ENCODE peak calls at places on chromosomes 12 and 14, in ten cellular contexts. H is ovary, E is esophagus squamous epithelium, T is body of pancreas, N is breast epithelium, C is tibial nerve, J is IMR-90, S is heart left ventricle, Z is sigmoid colon, I is uterus. B is an unnamed sample.

GRCh38 chr14:100665518-100666032 is 61.1 kb upstream of the DLK1 start:
- DNase-seq in H (no peak), S (no peak), J (no peak), E (no peak), I (no peak), C (no peak), Z (no peak), N (no peak), T (peak; percentile 68), B (peak; percentile 83)

GRCh38 chr14:73463411-73463810 is 5.1 kb upstream of the NUMB start:
- DNase-seq in Z (peak; percentile 75), N (no peak), E (no peak), C (no peak), T (peak; percentile 75), S (peak; percentile 61), J (peak; percentile 98), I (peak; percentile 32), H (peak; percentile 29), B (no peak)

GRCh38 chr14:80523518-80524117 is 312.3 kb upstream of the DIO2 start:
- DNase-seq in S (no peak), T (no peak), N (no peak), C (no peak), I (no peak), E (no peak), H (no peak), Z (no peak), J (peak; percentile 28), B (no peak)

GRCh38 chr14:74008843-74009499 is 10.1 kb downstream of the ENTPD5 start:
- DNase-seq in J (no peak), H (no peak), Z (no peak), I (no peak), S (no peak), C (no peak), T (no peak), E (no peak), N (no peak), B (no peak)

GRCh38 chr12:30969606-30970395 is 43.3 kb downstream of the TSPAN11 start:
- DNase-seq in J (no peak), E (no peak), C (no peak), N (no peak), I (no peak), H (no peak), T (no peak), S (no peak), Z (no peak), B (no peak)

GRCh38 chr12:108156717-108157116 is 27.6 kb downstream of the WSCD2 start:
- DNase-seq in J (no peak), E (no peak), N (no peak), I (no peak), Z (no peak), T (no peak), S (no peak), C (no peak), H (no peak), B (no peak)

GRCh38 chr12:66537866-66538265 is 141.0 kb downstream of the GRIP1 start:
- DNase-seq in I (no peak), T (no peak), N (no peak), C (no peak), Z (no peak), S (no peak), J (no peak), H (no peak), E (no peak), B (no peak)

GRCh38 chr12:49766115-49766455 is 24.7 kb downstream of the TMBIM6 start:
- DNase-seq in I (no peak), S (no peak), E (no peak), H (no peak), Z (no peak), C (no peak), J (no peak), T (no peak), N (no peak), B (no peak)

GRCh38 chr12:52032797-52033505 is 18.3 kb upstream of the NR4A1 start:
- DNase-seq in N (peak; percentile 97), J (peak; percentile 98), C (peak; percentile 97), T (peak; percentile 99), I (peak; percentile 99), Z (peak; percentile 100), H (peak; percentile 99), E (peak; percentile 65), S (peak; percentile 100), B (peak; percentile 97)
- TF ChIP-seq POLR2A in N (peak; percentile 50), J (peak; percentile 86), C (peak; percentile 95), T (peak; percentile 89), I (peak; percentile 92), Z (peak; percentile 74), H (peak; percentile 87), E (peak; percentile 75), S (peak; percentile 85), B (peak; percentile 70)

GRCh38 chr14:94682061-94682516 is 69.9 kb downstream of the SERPINA3 start:
- DNase-seq in I (no peak), H (no peak), E (no peak), J (no peak), S (no peak), Z (peak; percentile 36), C (peak; percentile 6), T (no peak), N (no peak), B (peak; percentile 27)

GRCh38 chr14:94682736-94683135 is 70.5 kb downstream of the SERPINA3 start:
- DNase-seq in H (no peak), J (no peak), E (no peak), N (no peak), Z (peak; percentile 13), I (no peak), C (no peak), T (no peak), S (no peak), B (no peak)

GRCh38 chr14:94679941-94680340 is 67.8 kb downstream of the SERPINA3 start:
- DNase-seq in J (no peak), C (peak; percentile 8), I (no peak), N (no peak), S (no peak), H (no peak), E (no peak), T (no peak), Z (peak; percentile 50), B (no peak)

GRCh38 chr14:94680498-94681288 is 68.5 kb downstream of the SERPINA3 start:
- DNase-seq in T (no peak), S (no peak), H (no peak), C (peak; percentile 7), Z (peak; percentile 41), E (no peak), J (no peak), N (no peak), I (no peak), B (no peak)

DNA sequence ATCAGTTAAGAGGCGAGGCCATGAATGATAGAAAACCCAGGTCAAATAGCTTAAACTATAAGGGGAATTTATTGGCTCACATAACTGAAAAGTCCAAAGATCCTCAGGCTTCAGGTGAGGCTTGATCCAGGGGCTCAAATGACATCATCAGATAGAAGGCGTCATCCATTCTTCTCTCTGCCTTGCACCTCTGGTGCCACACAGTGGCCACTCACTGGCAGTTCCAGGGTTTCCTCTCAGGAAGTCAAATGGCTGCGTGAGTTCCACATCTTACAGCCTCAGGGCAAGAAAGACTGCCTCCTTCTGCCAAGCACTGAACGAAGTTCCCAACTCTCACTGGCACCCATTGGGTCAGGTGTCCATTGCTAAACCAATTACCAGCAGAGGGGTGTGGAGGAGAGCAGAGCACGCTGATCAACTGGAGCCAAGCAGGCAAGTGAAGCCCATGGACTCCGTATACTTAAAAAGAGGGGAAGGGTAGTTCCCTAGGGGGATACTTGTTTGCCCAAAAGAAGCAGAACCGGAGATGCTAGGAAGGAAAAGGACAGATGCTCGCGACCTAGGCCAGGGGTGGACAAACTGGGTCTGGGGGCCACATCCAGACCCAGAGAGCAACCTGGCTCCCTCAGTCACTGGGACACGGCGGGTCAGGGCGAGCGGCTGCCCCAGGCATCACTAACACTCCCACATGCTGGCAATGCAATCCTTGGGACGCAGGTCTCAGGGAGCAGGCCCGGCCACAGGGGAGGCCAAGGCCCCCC is 69.3 kb downstream of the SERPINA3 start:
- DNase-seq in N (no peak), S (no peak), C (peak; percentile 20), Z (peak; percentile 45), E (no peak), H (peak; percentile 32), T (peak; percentile 63), J (peak; percentile 42), I (no peak), B (no peak)
- TF ChIP-seq CTCF in N (peak; percentile 41), S (peak; percentile 34), C (no peak), Z (no peak), E (peak; percentile 64), H (peak; percentile 15), T (peak; percentile 85), J (peak; percentile 65), I (no peak), B (no peak)

GRCh38 chr12:131862994-131863710 is 31.3 kb upstream of the ULK1 start:
- DNase-seq in N (no peak), T (no peak), Z (no peak), J (no peak), S (no peak), C (no peak), I (no peak), H (no peak), E (no peak), B (no peak)

GRCh38 chr12:131865196-131865875 is 29.1 kb upstream of the ULK1 start:
- DNase-seq in I (no peak), N (no peak), S (no peak), E (no peak), T (no peak), H (no peak), C (no peak), J (peak; percentile 30), Z (no peak), B (no peak)

GRCh38 chr12:131862600-131862993 is 31.8 kb upstream of the ULK1 start:
- DNase-seq in S (no peak), N (no peak), I (no peak), T (no peak), C (no peak), Z (no peak), H (no peak), E (no peak), J (no peak), B (no peak)

GRCh38 chr12:131863711-131864396 is 30.6 kb upstream of the ULK1 start:
- DNase-seq in I (no peak), E (no peak), J (no peak), Z (no peak), N (no peak), H (no peak), T (no peak), S (no peak), C (no peak), B (no peak)

GRCh38 chr12:131864469-131864868 is 30.0 kb upstream of the ULK1 start:
- DNase-seq in J (no peak), S (no peak), T (no peak), H (no peak), N (no peak), C (no peak), I (no peak), Z (no peak), E (no peak), B (no peak)
- H3K27me3 ChIP-seq in J (no peaks in the 10 kb centered on the region), S (peaks cover 3% of the 10 kb centered on the region), T (no peaks in the 10 kb centered on the region), H (no peaks in the 10 kb centered on the region), N (no peaks in the 10 kb centered on the region), C (peaks cover 6% of the 10 kb centered on the region), I (no peaks in the 10 kb centered on the region), Z (no peaks in the 10 kb centered on the region), E (no peaks in the 10 kb centered on the region), B (no peaks in the 10 kb centered on the region)

DNA sequence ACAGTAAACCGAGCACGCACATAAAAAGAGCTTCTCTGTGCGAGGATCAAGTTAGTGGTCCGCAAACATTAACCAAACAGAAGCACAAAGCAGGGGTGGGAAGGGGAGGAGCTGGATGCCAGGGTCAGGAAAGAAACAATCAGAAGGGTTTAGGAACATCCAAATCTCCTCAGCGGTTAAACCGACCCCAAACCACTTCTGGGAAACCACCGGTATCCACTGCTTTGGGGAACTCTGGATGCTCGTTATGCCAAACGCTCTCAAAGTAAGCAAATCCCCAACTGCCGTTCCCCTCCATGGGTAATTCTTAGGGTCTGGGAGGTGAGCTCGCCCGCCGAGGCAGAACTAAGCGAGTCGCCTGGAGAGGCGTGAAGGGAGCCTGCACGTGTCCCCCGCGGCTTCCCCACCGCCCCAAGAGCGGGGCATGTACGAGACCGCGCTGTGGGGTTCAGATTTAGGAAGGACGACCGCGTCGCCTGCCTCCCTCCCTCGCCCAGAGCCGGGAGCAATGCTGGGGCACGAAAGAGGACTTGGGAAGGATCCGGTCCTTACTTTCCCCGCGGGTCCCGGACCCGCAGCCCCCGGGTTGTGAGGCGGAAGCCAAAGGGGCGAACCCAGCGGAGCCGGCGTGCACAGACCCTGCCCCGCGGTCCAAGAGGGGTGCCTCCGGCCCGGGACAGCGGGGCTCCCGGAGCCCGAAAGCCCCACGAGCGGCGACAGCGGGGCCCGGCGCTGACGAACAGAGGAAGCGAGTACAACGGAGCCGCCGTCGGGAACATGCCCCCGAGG is 710 bp downstream of the SBNO1 start:
- DNase-seq in E (no peak), T (peak; percentile 8), J (no peak), N (no peak), I (no peak), C (no peak), Z (peak; percentile 69), S (peak; percentile 33), H (no peak), B (peak; percentile 60)
- TF ChIP-seq POLR2A in E (no peak), T (no peak), J (no peak), N (no peak), I (no peak), C (no peak), Z (no peak), S (no peak), H (no peak), B (no peak)